ENCODE peak calls at places on chromosomes 16 and 17, in ten cellular contexts. S is HFFc6; Y is RPMI7951; C is midbrain; J is epithelial cell of prostate; X is T-cell; M is activated gamma-delta T cell treated with anti-CD3 and anti-CD28 coated beads, Interleukin-2, amount 50 U/mL, for 16 hours; R is smooth muscle cell of the brain vasculature; P is KG1; G is foreskin fibroblast. L is an unnamed sample.

GRCh38 chr16:54506691-54507090 is 220.1 kb upstream of the IRX3 start:
- DNase-seq in S (no peak), Y (no peak), C (no peak), J (no peak), X (no peak), M (no peak), R (no peak), P (no peak), G (no peak), L (no peak)

GRCh38 chr17:37570527-37571093 is 38.6 kb downstream of the SYNRG start:
- DNase-seq in S (peak; percentile 76), Y (peak; percentile 58), C (no peak), J (peak; percentile 52), X (peak; percentile 4), M (peak; percentile 4), R (no peak), P (no peak), G (peak; percentile 69), L (no peak)

GRCh38 chr16:53220585-53220984 is 165.8 kb downstream of the CHD9 start:
- DNase-seq in S (peak; percentile 70), Y (peak; percentile 24), C (no peak), J (no peak), X (no peak), M (no peak), R (no peak), P (no peak), G (peak; percentile 45), L (no peak)

GRCh38 chr17:16215965-16216316 is 607 bp upstream of the NCOR1 start:
- DNase-seq in S (no peak), Y (peak; percentile 62), C (no peak), J (no peak), X (no peak), M (no peak), R (no peak), P (no peak), G (peak; percentile 71), L (no peak)

GRCh38 chr17:74566132-74566753 is 1.1 kb downstream of the CD300H start:
- DNase-seq in S (no peak), Y (peak; percentile 41), C (peak; percentile 4), J (no peak), X (no peak), M (no peak), R (no peak), P (no peak), G (no peak), L (no peak)

GRCh38 chr16:9039208-9039607 is 52.2 kb upstream of the HAPSTR1 start:
- DNase-seq in S (peak; percentile 14), Y (peak; percentile 27), C (no peak), J (no peak), X (no peak), M (no peak), R (no peak), P (no peak), G (peak; percentile 45), L (no peak)

GRCh38 chr16:51382215-51382614 is 231.1 kb upstream of the SALL1 start:
- DNase-seq in S (no peak), Y (no peak), C (no peak), J (no peak), X (no peak), M (no peak), R (no peak), P (no peak), G (no peak), L (no peak)

GRCh38 chr17:40062347-40063033 is at the start of gene THRA:
- DNase-seq in S (no peak), Y (peak; percentile 50), C (no peak), J (no peak), X (peak; percentile 70), M (peak; percentile 40), R (no peak), P (no peak), G (peak; percentile 86), L (no peak)

GRCh38 chr17:81228420-81228819 is 5.7 kb upstream of the CEP131 start:
- DNase-seq in S (no peak), Y (no peak), C (peak; percentile 24), J (no peak), X (no peak), M (no peak), R (no peak), P (peak; percentile 41), G (no peak), L (no peak)

GRCh38 chr16:14527411-14528044 is 102.5 kb downstream of the PARN start:
- DNase-seq in S (no peak), Y (peak; percentile 31), C (no peak), J (no peak), X (no peak), M (no peak), R (no peak), P (no peak), G (peak; percentile 58), L (no peak)

L was measured in LNCaP clone FGC.